ENCODE peak calls at places on chromosomes 7 and 10, in five cellular contexts. One of them, this sample, is unnamed.

GRCh38 chr7:6375346-6376101 is 72.2 kb downstream of the DAGLB start:
- DNase-seq in NCI-H1092 treated with DMSO at 0.1 percent for 48 hours: no peak
- DNase-seq in fibroblast of pulmonary artery: peak
- DNase-seq in A549: no peak
- DNase-seq in posterior vena cava: no peak
- DNase-seq in this sample: peak

GRCh38 chr10:77628906-77629730 is 8.5 kb downstream of the KCNMA1 start:
- DNase-seq in NCI-H1092 treated with DMSO at 0.1 percent for 48 hours: no peak
- DNase-seq in fibroblast of pulmonary artery: no peak
- DNase-seq in A549: peak
- DNase-seq in posterior vena cava: no peak
- DNase-seq in this sample: peak

GRCh38 chr7:137091396-137091795 is 222.9 kb downstream of the CHRM2 start:
- DNase-seq in NCI-H1092 treated with DMSO at 0.1 percent for 48 hours: peak
- DNase-seq in fibroblast of pulmonary artery: peak
- DNase-seq in A549: no peak
- DNase-seq in posterior vena cava: no peak
- DNase-seq in this sample: peak

GRCh38 chr10:116133641-116134040 is 139.4 kb downstream of the GFRA1 start:
- DNase-seq in NCI-H1092 treated with DMSO at 0.1 percent for 48 hours: no peak
- DNase-seq in fibroblast of pulmonary artery: no peak
- DNase-seq in A549: no peak
- DNase-seq in posterior vena cava: no peak
- DNase-seq in this sample: no peak

GRCh38 chr10:114477285-114477684 is 73.0 kb upstream of the AFAP1L2 start:
- DNase-seq in NCI-H1092 treated with DMSO at 0.1 percent for 48 hours: no peak
- DNase-seq in fibroblast of pulmonary artery: peak
- DNase-seq in A549: no peak
- DNase-seq in posterior vena cava: peak
- DNase-seq in this sample: peak

GRCh38 chr10:69481280-69481679 is 30.0 kb downstream of the TSPAN15 start:
- DNase-seq in NCI-H1092 treated with DMSO at 0.1 percent for 48 hours: no peak
- DNase-seq in fibroblast of pulmonary artery: no peak
- DNase-seq in A549: no peak
- DNase-seq in posterior vena cava: no peak
- DNase-seq in this sample: no peak

GRCh38 chr10:71748671-71749191 is 24.6 kb downstream of the VSIR start:
- DNase-seq in NCI-H1092 treated with DMSO at 0.1 percent for 48 hours: no peak
- DNase-seq in fibroblast of pulmonary artery: no peak
- DNase-seq in A549: no peak
- DNase-seq in posterior vena cava: peak
- DNase-seq in this sample: no peak

GRCh38 chr10:130040351-130040750 is 70.3 kb downstream of the C10orf143 start:
- DNase-seq in NCI-H1092 treated with DMSO at 0.1 percent for 48 hours: no peak
- DNase-seq in fibroblast of pulmonary artery: no peak
- DNase-seq in A549: no peak
- DNase-seq in posterior vena cava: peak
- DNase-seq in this sample: no peak

GRCh38 chr7:108419961-108420360 is 36.3 kb downstream of the NRCAM start:
- DNase-seq in NCI-H1092 treated with DMSO at 0.1 percent for 48 hours: no peak
- DNase-seq in fibroblast of pulmonary artery: peak
- DNase-seq in A549: no peak
- DNase-seq in posterior vena cava: no peak
- DNase-seq in this sample: no peak

GRCh38 chr10:98353105-98353504 is 61.9 kb downstream of the PYROXD2 start:
- DNase-seq in NCI-H1092 treated with DMSO at 0.1 percent for 48 hours: no peak
- DNase-seq in fibroblast of pulmonary artery: peak
- DNase-seq in A549: no peak
- DNase-seq in posterior vena cava: no peak
- DNase-seq in this sample: no peak

GRCh38 chr7:20301311-20301939 is 29.3 kb upstream of the ITGB8 start:
- DNase-seq in NCI-H1092 treated with DMSO at 0.1 percent for 48 hours: no peak
- DNase-seq in fibroblast of pulmonary artery: peak
- DNase-seq in A549: peak
- DNase-seq in posterior vena cava: no peak
- DNase-seq in this sample: peak

This sample was measured in LHCN-M2.